ENCODE peak calls at places on chromosomes 6 and 20, in ten cellular contexts. One of them, this sample, is unnamed.

GRCh38 chr6:155706341-155706740 is 250.7 kb upstream of the NOX3 start:
- DNase-seq in GM10248: no peak
- DNase-seq in CD4-positive, alpha-beta T cell: no peak
- DNase-seq in T-helper 17 cell: no peak
- DNase-seq in nephron progenitor cell: no peak
- DNase-seq in substantia nigra: no peak
- DNase-seq in hypothalamus: no peak
- DNase-seq in cardiac fibroblast: peak
- DNase-seq in NB4: no peak
- DNase-seq in ELR: no peak
- DNase-seq in this sample: no peak

GRCh38 chr6:31736768-31737314 is 511 bp upstream of the CLIC1 start:
- DNase-seq in GM10248: no peak
- DNase-seq in CD4-positive, alpha-beta T cell: no peak
- DNase-seq in T-helper 17 cell: no peak
- DNase-seq in nephron progenitor cell: no peak
- DNase-seq in substantia nigra: no peak
- DNase-seq in hypothalamus: no peak
- DNase-seq in cardiac fibroblast: no peak
- DNase-seq in NB4: peak
- DNase-seq in ELR: no peak
- DNase-seq in this sample: peak

GRCh38 chr6:89888871-89889270 is 5.4 kb upstream of the GJA10 start:
- DNase-seq in GM10248: no peak
- DNase-seq in CD4-positive, alpha-beta T cell: no peak
- DNase-seq in T-helper 17 cell: no peak
- DNase-seq in nephron progenitor cell: no peak
- DNase-seq in substantia nigra: no peak
- DNase-seq in hypothalamus: no peak
- DNase-seq in cardiac fibroblast: no peak
- DNase-seq in NB4: peak
- DNase-seq in ELR: peak
- DNase-seq in this sample: no peak

GRCh38 chr20:24772667-24773066 is 176.4 kb upstream of the CST7 start:
- DNase-seq in GM10248: no peak
- DNase-seq in CD4-positive, alpha-beta T cell: no peak
- DNase-seq in T-helper 17 cell: no peak
- DNase-seq in nephron progenitor cell: no peak
- DNase-seq in substantia nigra: no peak
- DNase-seq in hypothalamus: no peak
- DNase-seq in cardiac fibroblast: no peak
- DNase-seq in NB4: no peak
- DNase-seq in ELR: no peak
- DNase-seq in this sample: no peak

GRCh38 chr6:2749972-2750600 is 636 bp downstream of the MYLK4 start:
- DNase-seq in GM10248: peak
- DNase-seq in CD4-positive, alpha-beta T cell: peak
- DNase-seq in T-helper 17 cell: peak
- DNase-seq in nephron progenitor cell: peak
- DNase-seq in substantia nigra: no peak
- DNase-seq in hypothalamus: peak
- DNase-seq in cardiac fibroblast: peak
- DNase-seq in NB4: peak
- DNase-seq in ELR: peak
- DNase-seq in this sample: peak

GRCh38 chr6:63573140-63573898 is 1.0 kb downstream of the LOC128125822 start:
- DNase-seq in GM10248: peak
- DNase-seq in CD4-positive, alpha-beta T cell: peak
- DNase-seq in T-helper 17 cell: peak
- DNase-seq in nephron progenitor cell: peak
- DNase-seq in substantia nigra: peak
- DNase-seq in hypothalamus: peak
- DNase-seq in cardiac fibroblast: peak
- DNase-seq in NB4: peak
- DNase-seq in ELR: peak
- DNase-seq in this sample: peak

GRCh38 chr6:148868314-148868713 is 121.5 kb downstream of the UST start:
- DNase-seq in GM10248: no peak
- DNase-seq in CD4-positive, alpha-beta T cell: no peak
- DNase-seq in T-helper 17 cell: no peak
- DNase-seq in nephron progenitor cell: no peak
- DNase-seq in substantia nigra: no peak
- DNase-seq in hypothalamus: no peak
- DNase-seq in cardiac fibroblast: peak
- DNase-seq in NB4: no peak
- DNase-seq in ELR: peak
- DNase-seq in this sample: no peak

GRCh38 chr20:13274311-13274965 is 53.4 kb downstream of the ISM1 start:
- DNase-seq in GM10248: no peak
- DNase-seq in CD4-positive, alpha-beta T cell: no peak
- DNase-seq in T-helper 17 cell: no peak
- DNase-seq in nephron progenitor cell: peak
- DNase-seq in substantia nigra: no peak
- DNase-seq in hypothalamus: no peak
- DNase-seq in cardiac fibroblast: no peak
- DNase-seq in NB4: no peak
- DNase-seq in ELR: no peak
- DNase-seq in this sample: no peak

GRCh38 chr20:18103497-18103896 is 34.2 kb upstream of the KAT14 start:
- DNase-seq in GM10248: no peak
- DNase-seq in CD4-positive, alpha-beta T cell: no peak
- DNase-seq in T-helper 17 cell: no peak
- DNase-seq in nephron progenitor cell: no peak
- DNase-seq in substantia nigra: no peak
- DNase-seq in hypothalamus: no peak
- DNase-seq in cardiac fibroblast: no peak
- DNase-seq in NB4: no peak
- DNase-seq in ELR: no peak
- DNase-seq in this sample: no peak

GRCh38 chr6:5308066-5308465 is 46.8 kb downstream of the FARS2 start:
- DNase-seq in GM10248: no peak
- DNase-seq in CD4-positive, alpha-beta T cell: no peak
- DNase-seq in T-helper 17 cell: no peak
- DNase-seq in nephron progenitor cell: no peak
- DNase-seq in substantia nigra: no peak
- DNase-seq in hypothalamus: no peak
- DNase-seq in cardiac fibroblast: no peak
- DNase-seq in NB4: no peak
- DNase-seq in ELR: peak
- DNase-seq in this sample: no peak

GRCh38 chr6:160129886-160130615 is 8.4 kb downstream of the SLC22A1 start:
- DNase-seq in GM10248: no peak
- DNase-seq in CD4-positive, alpha-beta T cell: no peak
- DNase-seq in T-helper 17 cell: no peak
- DNase-seq in nephron progenitor cell: no peak
- DNase-seq in substantia nigra: no peak
- DNase-seq in hypothalamus: no peak
- DNase-seq in cardiac fibroblast: no peak
- DNase-seq in NB4: no peak
- DNase-seq in ELR: no peak
- DNase-seq in this sample: no peak

GRCh38 chr6:6277418-6277817 is 43.0 kb downstream of the F13A1 start:
- DNase-seq in GM10248: no peak
- DNase-seq in CD4-positive, alpha-beta T cell: no peak
- DNase-seq in T-helper 17 cell: no peak
- DNase-seq in nephron progenitor cell: no peak
- DNase-seq in substantia nigra: no peak
- DNase-seq in hypothalamus: no peak
- DNase-seq in cardiac fibroblast: no peak
- DNase-seq in NB4: peak
- DNase-seq in ELR: peak
- DNase-seq in this sample: no peak

GRCh38 chr20:7178004-7178403 is 410.5 kb downstream of the BMP2 start:
- DNase-seq in GM10248: no peak
- DNase-seq in CD4-positive, alpha-beta T cell: no peak
- DNase-seq in T-helper 17 cell: no peak
- DNase-seq in nephron progenitor cell: no peak
- DNase-seq in substantia nigra: no peak
- DNase-seq in hypothalamus: no peak
- DNase-seq in cardiac fibroblast: no peak
- DNase-seq in NB4: no peak
- DNase-seq in ELR: no peak
- DNase-seq in this sample: no peak

GRCh38 chr6:19433101-19433500 is 404.1 kb upstream of the ID4 start:
- DNase-seq in GM10248: no peak
- DNase-seq in CD4-positive, alpha-beta T cell: no peak
- DNase-seq in T-helper 17 cell: no peak
- DNase-seq in nephron progenitor cell: no peak
- DNase-seq in substantia nigra: no peak
- DNase-seq in hypothalamus: peak
- DNase-seq in cardiac fibroblast: peak
- DNase-seq in NB4: no peak
- DNase-seq in ELR: no peak
- DNase-seq in this sample: no peak

GRCh38 chr6:125888989-125889656 is 67.4 kb upstream of the HINT3 start:
- DNase-seq in GM10248: peak
- DNase-seq in CD4-positive, alpha-beta T cell: no peak
- DNase-seq in T-helper 17 cell: no peak
- DNase-seq in nephron progenitor cell: no peak
- DNase-seq in substantia nigra: no peak
- DNase-seq in hypothalamus: no peak
- DNase-seq in cardiac fibroblast: peak
- DNase-seq in NB4: peak
- DNase-seq in ELR: peak
- DNase-seq in this sample: no peak

GRCh38 chr20:33211817-33212424 is 5.2 kb upstream of the BPIFA3 start:
- DNase-seq in GM10248: peak
- DNase-seq in CD4-positive, alpha-beta T cell: no peak
- DNase-seq in T-helper 17 cell: no peak
- DNase-seq in nephron progenitor cell: peak
- DNase-seq in substantia nigra: no peak
- DNase-seq in hypothalamus: no peak
- DNase-seq in cardiac fibroblast: peak
- DNase-seq in NB4: peak
- DNase-seq in ELR: peak
- DNase-seq in this sample: no peak

GRCh38 chr6:15441215-15441868 is 195.5 kb downstream of the JARID2 start:
- DNase-seq in GM10248: peak
- DNase-seq in CD4-positive, alpha-beta T cell: peak
- DNase-seq in T-helper 17 cell: no peak
- DNase-seq in nephron progenitor cell: peak
- DNase-seq in substantia nigra: no peak
- DNase-seq in hypothalamus: peak
- DNase-seq in cardiac fibroblast: peak
- DNase-seq in NB4: peak
- DNase-seq in ELR: peak
- DNase-seq in this sample: no peak

GRCh38 chr6:35014786-35015185 is 125.7 kb downstream of the ANKS1A start:
- DNase-seq in GM10248: no peak
- DNase-seq in CD4-positive, alpha-beta T cell: no peak
- DNase-seq in T-helper 17 cell: no peak
- DNase-seq in nephron progenitor cell: no peak
- DNase-seq in substantia nigra: no peak
- DNase-seq in hypothalamus: no peak
- DNase-seq in cardiac fibroblast: peak
- DNase-seq in NB4: peak
- DNase-seq in ELR: peak
- DNase-seq in this sample: no peak

GRCh38 chr6:157388924-157389323 is 7.9 kb downstream of the ZDHHC14 start:
- DNase-seq in GM10248: no peak
- DNase-seq in CD4-positive, alpha-beta T cell: no peak
- DNase-seq in T-helper 17 cell: no peak
- DNase-seq in nephron progenitor cell: no peak
- DNase-seq in substantia nigra: no peak
- DNase-seq in hypothalamus: no peak
- DNase-seq in cardiac fibroblast: no peak
- DNase-seq in NB4: no peak
- DNase-seq in ELR: no peak
- DNase-seq in this sample: no peak

GRCh38 chr20:51196991-51197651 is 174.2 kb upstream of the KCNG1 start:
- DNase-seq in GM10248: no peak
- DNase-seq in CD4-positive, alpha-beta T cell: no peak
- DNase-seq in T-helper 17 cell: no peak
- DNase-seq in nephron progenitor cell: no peak
- DNase-seq in substantia nigra: no peak
- DNase-seq in hypothalamus: no peak
- DNase-seq in cardiac fibroblast: no peak
- DNase-seq in NB4: no peak
- DNase-seq in ELR: no peak
- DNase-seq in this sample: no peak

GRCh38 chr6:7763896-7764295 is 38.0 kb downstream of the BMP6 start:
- DNase-seq in GM10248: no peak
- DNase-seq in CD4-positive, alpha-beta T cell: no peak
- DNase-seq in T-helper 17 cell: no peak
- DNase-seq in nephron progenitor cell: peak
- DNase-seq in substantia nigra: no peak
- DNase-seq in hypothalamus: no peak
- DNase-seq in cardiac fibroblast: no peak
- DNase-seq in NB4: no peak
- DNase-seq in ELR: no peak
- DNase-seq in this sample: no peak

GRCh38 chr6:160102956-160103824 is 18.4 kb upstream of the SLC22A1 start:
- DNase-seq in GM10248: no peak
- DNase-seq in CD4-positive, alpha-beta T cell: no peak
- DNase-seq in T-helper 17 cell: no peak
- DNase-seq in nephron progenitor cell: no peak
- DNase-seq in substantia nigra: no peak
- DNase-seq in hypothalamus: no peak
- DNase-seq in cardiac fibroblast: peak
- DNase-seq in NB4: peak
- DNase-seq in ELR: peak
- DNase-seq in this sample: no peak

GRCh38 chr6:43910638-43911353 is 140.8 kb downstream of the VEGFA start:
- DNase-seq in GM10248: no peak
- DNase-seq in CD4-positive, alpha-beta T cell: no peak
- DNase-seq in T-helper 17 cell: no peak
- DNase-seq in nephron progenitor cell: no peak
- DNase-seq in substantia nigra: no peak
- DNase-seq in hypothalamus: no peak
- DNase-seq in cardiac fibroblast: peak
- DNase-seq in NB4: peak
- DNase-seq in ELR: peak
- DNase-seq in this sample: no peak

This sample was measured in Right ventricle myocardium inferior.